ENCODE peak calls at places on chromosomes 5 and 9, in six cellular contexts. N is lung; K is CD8-positive, alpha-beta T cell; F is heart left ventricle; R is right atrium auricular region; I is SJCRH30. U is an unnamed sample. For H3K9me3, the result is how much of the 10 kb centered on the place peaks cover.

GRCh38 chr5:1668141-1668721 is 131.4 kb downstream of the MRPL36 start:
- DNase-seq in N (peak), K (no peak), F (no peak), R (peak), I (no peak), U (no peak)

GRCh38 chr9:33289501-33289900 is 815 bp upstream of the NFX1 start:
- DNase-seq in N (no peak), K (no peak), F (peak), R (no peak), I (peak), U (peak)

GRCh38 chr9:70110194-70111041 is 66.8 kb downstream of the MAMDC2 start:
- DNase-seq in N (no peak), K (no peak), F (no peak), R (no peak), I (peak), U (no peak)

GRCh38 chr9:70639853-70640814 is 225.7 kb upstream of the KLF9 start:
- DNase-seq in N (no peak), K (no peak), F (no peak), R (no peak), I (peak), U (no peak)

GRCh38 chr5:20572560-20572959 is 584.6 kb upstream of the CDH18 start:
- DNase-seq in N (no peak), K (no peak), F (no peak), R (no peak), I (peak), U (no peak)

GRCh38 chr5:90386099-90386710 is 23.4 kb downstream of the CETN3 start:
- DNase-seq in N (no peak), K (no peak), F (no peak), R (no peak), I (peak), U (no peak)

GRCh38 chr9:36148652-36149051 is 12.1 kb downstream of the GLIPR2 start:
- DNase-seq in N (peak), K (peak), F (peak), R (peak), I (peak), U (peak)

GRCh38 chr9:136190656-136191548 is 14.0 kb downstream of the LHX3 start:
- DNase-seq in N (no peak), K (no peak), F (no peak), R (no peak), I (no peak), U (no peak)

GRCh38 chr9:131585375-131585774 is 40.1 kb downstream of the PRRT1B start:
- DNase-seq in N (no peak), K (peak), F (no peak), R (no peak), I (no peak), U (peak)

DNA sequence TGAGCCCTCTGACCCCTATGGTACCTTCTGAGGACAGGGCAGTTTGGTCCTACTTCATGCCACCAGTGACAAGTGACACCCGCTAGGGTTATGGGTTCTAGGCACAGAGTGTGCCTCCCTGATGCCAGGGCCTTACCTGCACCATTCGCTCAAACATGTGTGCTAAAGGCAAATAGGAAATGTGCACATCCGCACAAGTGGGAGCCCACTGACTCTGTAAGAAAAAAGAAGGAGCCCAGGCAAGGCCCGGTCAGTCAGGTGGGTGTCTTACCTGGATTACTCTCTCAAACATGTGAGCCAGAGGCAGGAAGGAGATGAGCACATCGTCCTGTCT is 29.1 kb upstream of the MEIKIN start:
- DNase-seq in N (no peak), K (peak), F (no peak), R (peak), I (no peak), U (no peak)
- H3K27ac ChIP-seq in N (no peak), K (peak), F (peak), R (no peak), I (no peak), U (no peak)

DNA sequence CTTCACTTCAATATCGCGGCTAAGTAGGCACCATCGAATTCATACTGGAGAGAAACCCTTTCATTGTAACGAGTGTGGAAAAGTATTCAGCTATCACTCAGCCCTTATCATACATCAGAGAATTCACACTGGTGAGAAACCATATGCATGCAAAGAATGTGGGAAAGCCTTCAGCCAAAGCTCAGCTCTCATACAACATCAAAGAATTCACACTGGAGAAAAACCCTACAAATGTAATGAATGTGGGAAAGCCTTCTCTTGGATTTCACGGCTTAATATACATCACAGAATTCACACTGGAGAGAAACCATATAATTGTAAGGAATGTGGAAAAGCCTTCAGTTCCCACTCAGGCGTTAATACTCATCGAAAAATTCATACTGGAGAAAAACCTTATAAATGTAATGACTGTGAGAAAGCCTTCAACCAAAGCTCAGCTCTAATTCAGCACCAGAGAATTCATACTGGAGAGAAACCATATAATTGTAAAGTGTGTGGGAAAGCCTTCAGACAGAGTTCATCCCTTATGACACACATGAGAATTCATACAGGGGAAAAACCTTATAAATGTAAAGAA is 9.5 kb downstream of the ZNF879 start:
- DNase-seq in N (no peak), K (no peak), F (no peak), R (no peak), I (no peak), U (no peak)
- H3K9me3 ChIP-seq in N (half or more), K (half or more), F (half or more), R (half or more), I (under half), U (half or more)

DNA sequence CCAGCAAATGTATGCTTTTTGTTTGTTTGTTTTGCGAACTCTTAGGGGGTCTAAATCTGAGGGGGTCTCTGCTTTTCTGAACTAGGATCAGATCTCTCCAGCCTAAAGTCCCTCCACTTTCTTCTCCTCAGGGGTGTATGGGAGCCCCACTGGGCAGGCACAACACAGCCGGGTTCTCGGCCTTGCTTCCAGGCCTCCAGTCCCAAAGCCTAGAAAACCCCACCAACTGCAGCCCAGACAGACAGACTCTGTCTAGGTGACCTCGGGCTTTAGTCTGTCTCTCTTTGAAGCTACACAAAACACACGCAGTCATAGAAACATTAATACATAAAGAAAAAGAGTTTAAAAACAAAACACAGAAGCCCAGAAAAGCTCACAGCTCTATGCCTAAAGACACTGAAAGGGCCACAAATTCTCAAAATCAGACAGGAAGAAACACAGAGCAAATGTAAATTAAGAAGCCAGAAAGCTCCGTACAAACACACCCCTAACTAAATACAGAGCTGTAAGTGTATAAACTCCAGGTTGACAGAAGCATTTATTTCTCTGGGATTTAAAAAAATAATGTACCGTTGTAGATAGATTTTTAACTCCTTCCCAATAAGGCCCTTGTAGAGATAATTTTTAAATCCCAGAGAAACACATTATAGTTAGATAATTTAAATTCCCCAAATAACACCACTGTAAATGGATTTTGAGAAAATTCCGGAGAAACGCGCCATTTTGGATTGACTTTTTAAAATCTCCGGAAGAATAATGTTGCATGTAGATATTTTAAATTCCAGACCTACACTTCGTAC is 2.0 kb downstream of the PITX1 start:
- DNase-seq in N (no peak), K (no peak), F (no peak), R (no peak), I (peak), U (no peak)
- H3K27ac ChIP-seq in N (no peak), K (no peak), F (no peak), R (no peak), I (peak), U (no peak)

GRCh38 chr9:118533101-118533500 is 828.9 kb downstream of the TLR4 start:
- DNase-seq in N (no peak), K (no peak), F (no peak), R (no peak), I (no peak), U (no peak)
- H3K9me3 ChIP-seq in N (under half), K (under half), F (under half), R (under half), I (under half), U (under half)

DNA sequence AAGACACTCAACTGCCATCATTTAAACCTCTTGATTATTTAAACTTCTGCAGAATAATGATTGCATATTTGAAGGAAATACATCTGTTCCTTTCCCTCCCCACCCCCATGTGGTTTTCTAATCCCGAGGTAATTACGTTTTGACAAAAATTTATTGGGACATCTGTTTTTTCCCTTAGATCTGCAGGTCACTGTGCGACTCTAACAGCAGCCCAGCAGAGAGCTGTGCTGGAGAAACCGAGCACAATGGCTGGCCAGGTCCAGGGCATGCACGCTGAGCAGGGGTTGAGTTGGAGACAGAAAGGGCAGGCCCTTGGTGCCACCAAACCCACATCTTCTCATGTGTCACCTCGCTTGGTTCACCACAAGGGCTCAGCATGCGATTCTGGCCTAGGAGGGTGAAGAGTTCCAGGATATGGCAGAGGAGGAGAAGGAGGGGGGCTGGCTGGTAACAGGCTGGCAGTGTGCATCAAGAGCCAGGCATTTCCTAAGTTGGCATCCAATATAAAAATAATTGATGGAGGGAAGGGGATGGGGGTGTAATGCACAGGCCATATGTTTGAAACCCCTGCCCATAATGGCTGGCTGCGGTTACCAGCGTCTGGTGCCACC is 255.8 kb downstream of the NFIB start:
- DNase-seq in N (no peak), K (no peak), F (no peak), R (no peak), I (peak), U (no peak)
- H3K27ac ChIP-seq in N (no peak), K (no peak), F (no peak), R (no peak), I (peak), U (no peak)

GRCh38 chr5:180217797-180218196 is 8.8 kb upstream of the RASGEF1C start:
- DNase-seq in N (no peak), K (no peak), F (no peak), R (no peak), I (no peak), U (no peak)
- H3K9me3 ChIP-seq in N (under half), K (under half), F (under half), R (half or more), I (under half), U (half or more)

GRCh38 chr5:127839072-127839471 is 135.9 kb downstream of the CCDC192 start:
- DNase-seq in N (no peak), K (no peak), F (no peak), R (no peak), I (no peak), U (no peak)

GRCh38 chr5:127839496-127840197 is 136.5 kb downstream of the CCDC192 start:
- DNase-seq in N (no peak), K (no peak), F (no peak), R (no peak), I (no peak), U (no peak)

GRCh38 chr5:127838661-127839060 is 135.5 kb downstream of the CCDC192 start:
- DNase-seq in N (no peak), K (no peak), F (no peak), R (no peak), I (no peak), U (no peak)

GRCh38 chr5:127840809-127841208 is 137.6 kb downstream of the CCDC192 start:
- DNase-seq in N (no peak), K (no peak), F (no peak), R (no peak), I (no peak), U (no peak)

DNA sequence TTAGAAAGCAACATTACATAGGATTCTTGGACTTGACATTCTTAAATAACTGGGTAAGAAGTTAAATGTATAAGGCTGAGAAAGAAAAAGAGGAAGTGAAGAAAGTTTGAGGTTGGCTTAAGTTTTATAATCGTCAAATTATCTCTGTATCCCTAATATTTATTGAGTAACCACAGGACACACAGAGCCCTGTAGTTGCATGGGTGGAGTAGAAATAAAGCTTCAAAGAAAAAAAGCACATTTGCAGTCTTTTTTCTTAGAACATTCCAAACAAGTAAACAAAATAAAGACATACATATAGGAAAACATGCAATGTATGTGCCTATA is 137.0 kb downstream of the CCDC192 start:
- DNase-seq in N (no peak), K (no peak), F (no peak), R (no peak), I (no peak), U (no peak)
- H3K27ac ChIP-seq in N (no peak), K (no peak), F (no peak), R (no peak), I (no peak), U (no peak)

GRCh38 chr5:4198461-4198860 is 602.8 kb downstream of the IRX1 start:
- DNase-seq in N (no peak), K (no peak), F (no peak), R (no peak), I (no peak), U (no peak)

GRCh38 chr5:4196744-4197646 is 601.4 kb downstream of the IRX1 start:
- DNase-seq in N (no peak), K (no peak), F (peak), R (no peak), I (no peak), U (no peak)

GRCh38 chr5:4199461-4199860 is 603.8 kb downstream of the IRX1 start:
- DNase-seq in N (no peak), K (no peak), F (no peak), R (no peak), I (no peak), U (no peak)

GRCh38 chr5:4203146-4203545 is 607.5 kb downstream of the IRX1 start:
- DNase-seq in N (no peak), K (no peak), F (no peak), R (no peak), I (no peak), U (no peak)

GRCh38 chr5:4199036-4199435 is 603.4 kb downstream of the IRX1 start:
- DNase-seq in N (no peak), K (no peak), F (no peak), R (no peak), I (no peak), U (no peak)
- H3K9me3 ChIP-seq in N (under half), K (under half), F (under half), R (under half), I (under half), U (under half)

GRCh38 chr9:81132796-81133195 is 556.6 kb downstream of the TLE1 start:
- DNase-seq in N (no peak), K (no peak), F (no peak), R (no peak), I (no peak), U (no peak)

GRCh38 chr9:81128701-81129100 is 560.6 kb downstream of the TLE1 start:
- DNase-seq in N (no peak), K (no peak), F (no peak), R (no peak), I (no peak), U (no peak)

GRCh38 chr9:81138173-81138572 is 551.2 kb downstream of the TLE1 start:
- DNase-seq in N (no peak), K (no peak), F (no peak), R (no peak), I (no peak), U (no peak)

DNA sequence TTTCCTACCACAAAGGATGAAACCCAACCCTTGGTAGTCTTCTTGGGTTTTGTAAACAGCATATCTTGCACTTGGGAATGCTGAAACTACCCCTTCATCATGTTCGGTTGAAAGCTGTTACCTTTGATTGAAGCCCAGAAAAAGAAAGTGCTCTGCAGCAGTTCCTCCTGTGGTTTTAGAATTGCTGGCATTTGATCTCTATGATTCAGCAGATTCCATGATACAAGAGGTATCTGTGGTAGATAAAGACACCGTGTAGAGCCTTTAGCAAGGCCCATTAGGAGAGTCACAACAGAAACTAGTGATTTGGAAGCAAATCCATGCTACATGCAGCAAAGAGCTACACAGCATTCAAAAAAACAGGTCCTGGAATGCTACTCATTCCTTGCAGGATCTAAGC is 557.0 kb downstream of the TLE1 start:
- DNase-seq in N (no peak), K (no peak), F (no peak), R (no peak), I (no peak), U (no peak)
- H3K27ac ChIP-seq in N (no peak), K (no peak), F (no peak), R (no peak), I (no peak), U (no peak)

GRCh38 chr9:35014517-35014916 is 25.0 kb downstream of the DNAJB5 start:
- DNase-seq in N (no peak), K (no peak), F (no peak), R (peak), I (no peak), U (no peak)
- H3K9me3 ChIP-seq in N (under half), K (under half), F (under half), R (under half), I (under half), U (under half)